ENCODE peak calls at places on chromosomes 3 and 15, in six cellular contexts. A, V, Y, T, P and Z are unnamed samples.

GRCh38 chr3:52893723-52894122 is 3.6 kb downstream of the STIMATE start:
- DNase-seq in V (no peak), A (no peak), P (no peak), Y (no peak), T (no peak), Z (no peak)

GRCh38 chr3:49927798-49928197 is 1.8 kb downstream of the MON1A start:
- DNase-seq in T (no peak), P (no peak), Y (no peak), V (no peak), A (no peak), Z (no peak)

GRCh38 chr3:45082139-45082538 is 56.0 kb downstream of the CLEC3B start:
- DNase-seq in A (peak), Y (peak), T (no peak), P (no peak), V (no peak), Z (no peak)

GRCh38 chr15:80695099-80695910 is at the start of gene ABHD17C:
- DNase-seq in T (peak), V (peak), Y (peak), P (peak), A (peak), Z (no peak)

GRCh38 chr15:63288778-63289378 is 11.5 kb downstream of the APH1B start:
- DNase-seq in P (peak), T (peak), Y (peak), A (no peak), V (peak), Z (no peak)

GRCh38 chr3:149179225-149179624 is 42.4 kb downstream of the CP start:
- DNase-seq in Y (peak), P (peak), T (no peak), A (peak), V (no peak), Z (no peak)

GRCh38 chr3:84967767-84968581 is 9.2 kb downstream of the CADM2 start:
- DNase-seq in A (peak), T (peak), P (no peak), V (no peak), Y (no peak), Z (no peak)

GRCh38 chr3:9552252-9552999 is 1.2 kb downstream of the LHFPL4 start:
- DNase-seq in P (peak), T (peak), A (peak), Y (peak), V (no peak), Z (no peak)

GRCh38 chr3:128572644-128573105 is 77.9 kb downstream of the RPN1 start:
- DNase-seq in T (peak), V (no peak), Y (no peak), P (peak), A (no peak), Z (no peak)

GRCh38 chr3:69095636-69096035 is 10.9 kb downstream of the ARL6IP5 start:
- DNase-seq in Y (no peak), A (no peak), P (no peak), V (no peak), T (no peak), Z (no peak)

GRCh38 chr3:30673425-30674341 is 67.3 kb downstream of the TGFBR2 start:
- DNase-seq in A (no peak), T (no peak), V (no peak), P (no peak), Y (no peak), Z (no peak)

DNA sequence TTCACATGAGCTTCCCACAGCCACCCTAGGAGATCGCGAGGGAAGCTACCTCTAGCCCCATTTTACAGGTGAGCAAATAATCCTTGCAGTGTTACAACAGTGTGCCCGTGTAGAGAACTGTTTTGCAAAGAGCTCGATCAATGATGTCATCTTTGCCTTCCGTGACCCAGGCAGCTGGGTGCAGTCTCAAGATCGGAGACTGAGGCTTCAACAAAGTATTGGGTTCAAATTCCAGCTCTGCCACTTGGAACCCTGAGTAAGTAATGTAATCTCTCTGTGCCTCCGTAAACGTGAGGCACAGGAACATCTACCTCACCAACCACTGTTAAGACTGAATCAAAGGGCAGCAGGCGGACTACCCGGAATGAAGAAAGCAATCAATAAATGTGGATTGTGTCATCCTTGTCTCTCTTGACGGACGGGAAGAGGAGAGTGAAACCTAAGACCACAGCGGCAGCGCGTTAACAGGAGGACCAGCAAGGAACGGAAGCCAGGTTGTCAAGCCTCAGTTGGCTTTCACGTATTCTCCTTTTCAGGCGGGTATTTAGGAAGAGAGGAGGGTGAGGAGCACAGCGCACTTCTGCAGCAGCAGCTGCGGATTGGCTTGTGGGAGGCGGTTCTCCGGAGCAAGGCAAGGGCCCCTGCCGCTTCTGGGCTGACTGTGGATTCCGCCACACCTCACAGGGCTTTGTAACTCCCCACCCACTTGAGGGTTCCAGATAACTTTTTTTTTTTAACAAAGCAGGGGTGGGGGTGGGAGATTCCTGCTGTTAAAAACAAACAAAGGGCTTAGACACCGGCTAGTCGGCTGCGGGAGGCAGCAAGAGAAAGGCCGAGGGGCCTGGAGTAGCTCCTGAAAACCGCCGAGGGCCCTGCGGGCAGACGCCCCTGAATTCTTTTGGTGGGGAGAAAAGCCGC is 1.5 kb upstream of the SMAD3 start:
- DNase-seq in T (peak), Y (peak), A (peak), P (no peak), V (no peak), Z (no peak)
- H2AFZ ChIP-seq in T (peak), Y (peak), A (peak), P (no peak), V (no peak), Z (no peak)

GRCh38 chr3:41290306-41290705 is 91.0 kb downstream of the CTNNB1 start:
- DNase-seq in T (no peak), A (no peak), V (no peak), Y (no peak), P (no peak), Z (no peak)
- H2AFZ ChIP-seq in T (no peak), A (no peak), V (no peak), Y (no peak), P (no peak), Z (no peak)

DNA sequence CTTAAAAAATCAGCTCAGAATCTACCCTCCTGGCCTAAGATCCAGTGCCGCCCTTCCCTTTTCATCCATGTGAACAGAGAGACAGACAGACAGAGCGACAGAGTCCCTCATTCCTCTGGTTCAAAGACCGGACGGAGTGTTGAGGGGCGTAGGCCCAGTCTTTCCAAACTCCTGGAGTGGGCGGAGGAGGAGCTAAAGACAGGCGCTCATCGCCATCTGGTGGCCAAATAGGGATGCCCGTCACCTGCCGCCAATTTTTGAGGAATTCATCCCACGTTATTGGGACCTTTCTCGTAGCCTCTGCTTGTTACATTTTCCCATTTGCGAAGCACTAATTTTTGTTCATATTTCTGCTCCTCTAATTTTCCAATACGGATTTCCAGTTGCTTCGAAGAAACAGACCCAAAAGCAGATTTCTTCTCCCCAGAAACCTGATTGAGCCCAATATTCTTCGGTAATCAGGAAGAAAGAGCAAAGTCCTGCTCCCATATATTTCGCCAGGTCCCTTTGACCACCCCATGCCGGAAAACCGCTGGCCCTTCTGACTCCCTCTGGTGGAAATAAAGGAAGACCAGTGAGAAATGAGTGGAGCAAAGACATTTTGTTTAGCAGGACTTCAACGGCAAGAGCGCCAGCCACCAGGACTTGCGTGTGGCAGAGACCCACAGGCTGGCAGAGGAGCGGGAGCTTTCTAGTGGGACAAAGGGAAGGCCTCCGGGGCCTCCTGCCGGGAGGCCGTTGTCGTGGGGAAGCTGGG is 88.0 kb downstream of the LRRK1 start:
- DNase-seq in P (peak), Y (peak), T (peak), A (peak), V (peak), Z (peak)
- H2AFZ ChIP-seq in P (peak), Y (peak), T (peak), A (peak), V (no peak), Z (peak)

GRCh38 chr15:67924359-67924974 is 84.6 kb upstream of the RNU6-1 start:
- DNase-seq in P (no peak), A (no peak), Y (no peak), T (no peak), V (no peak), Z (no peak)

GRCh38 chr15:67922971-67923646 is 83.3 kb upstream of the RNU6-1 start:
- DNase-seq in A (no peak), V (no peak), Y (no peak), P (no peak), T (no peak), Z (no peak)

GRCh38 chr15:67925182-67925581 is 85.3 kb upstream of the RNU6-1 start:
- DNase-seq in V (no peak), A (no peak), T (no peak), P (no peak), Y (no peak), Z (no peak)

GRCh38 chr15:67922106-67922505 is 82.3 kb upstream of the RNU6-1 start:
- DNase-seq in Y (no peak), P (no peak), V (no peak), T (no peak), A (no peak), Z (no peak)

GRCh38 chr15:67923647-67923971 is 83.8 kb upstream of the RNU6-1 start:
- DNase-seq in A (no peak), P (no peak), T (no peak), Y (peak), V (no peak), Z (no peak)
- H2AFZ ChIP-seq in A (no peak), P (no peak), T (peak), Y (no peak), V (no peak), Z (no peak)

GRCh38 chr3:192918275-192918588 is 576 bp upstream of the MB21D2 start:
- DNase-seq in Y (no peak), P (no peak), T (no peak), A (no peak), V (no peak), Z (no peak)
- H2AFZ ChIP-seq in Y (peak), P (peak), T (peak), A (peak), V (no peak), Z (peak)

GRCh38 chr3:12484198-12484982 is at the start of gene TSEN2:
- DNase-seq in T (peak), P (peak), V (peak), A (peak), Y (peak), Z (peak)

GRCh38 chr3:12483364-12483763 is 916 bp upstream of the TSEN2 start:
- DNase-seq in Y (peak), V (peak), A (no peak), T (no peak), P (peak), Z (no peak)

GRCh38 chr3:12483872-12484197 is 445 bp upstream of the TSEN2 start:
- DNase-seq in T (no peak), P (no peak), V (no peak), A (no peak), Y (no peak), Z (no peak)

GRCh38 chr3:12486001-12486400 is 1.7 kb downstream of the TSEN2 start:
- DNase-seq in P (no peak), V (no peak), Y (no peak), A (no peak), T (no peak), Z (no peak)

DNA sequence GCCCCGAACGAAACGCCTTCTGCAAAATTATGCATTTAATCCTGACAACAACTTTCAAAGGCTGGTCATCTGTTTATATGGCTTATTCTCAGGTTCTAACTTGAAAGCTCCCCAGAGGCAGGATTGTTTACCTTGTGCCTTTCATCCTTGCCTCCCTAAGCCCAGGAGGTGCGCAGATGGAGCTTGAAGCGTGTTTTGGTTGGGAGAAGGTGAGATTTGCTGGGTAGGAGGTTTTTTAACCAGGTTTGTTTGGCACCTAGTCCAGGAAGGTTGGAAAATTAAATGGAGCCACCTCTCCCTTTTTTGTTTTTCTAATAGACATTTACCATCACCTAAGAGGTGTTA is 675 bp downstream of the TSEN2 start:
- DNase-seq in T (peak), V (no peak), Y (no peak), P (no peak), A (no peak), Z (no peak)
- H2AFZ ChIP-seq in T (peak), V (peak), Y (peak), P (peak), A (peak), Z (peak)

DNA sequence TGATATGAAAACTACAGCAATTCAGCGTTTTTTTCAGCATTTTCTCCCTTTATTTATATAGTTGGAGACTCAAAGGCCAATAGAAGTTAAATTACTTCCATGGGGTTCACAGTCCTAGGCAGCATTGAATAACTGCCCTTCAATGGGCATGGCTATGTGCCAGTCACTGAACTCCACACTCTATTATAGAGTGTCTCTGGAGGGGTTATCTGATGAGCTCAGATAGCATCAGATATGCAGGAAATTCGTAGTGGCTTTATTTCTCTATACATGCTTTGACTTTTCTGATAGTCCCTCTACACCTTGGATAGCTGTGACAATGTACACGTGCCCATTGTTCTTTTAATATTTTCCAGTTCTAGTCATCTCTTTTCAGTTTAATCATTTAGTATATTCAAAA is 396.9 kb upstream of the CBLB start:
- DNase-seq in A (no peak), P (no peak), Y (no peak), V (no peak), T (no peak), Z (no peak)
- H2AFZ ChIP-seq in A (no peak), P (no peak), Y (no peak), V (no peak), T (peak), Z (no peak)

DNA sequence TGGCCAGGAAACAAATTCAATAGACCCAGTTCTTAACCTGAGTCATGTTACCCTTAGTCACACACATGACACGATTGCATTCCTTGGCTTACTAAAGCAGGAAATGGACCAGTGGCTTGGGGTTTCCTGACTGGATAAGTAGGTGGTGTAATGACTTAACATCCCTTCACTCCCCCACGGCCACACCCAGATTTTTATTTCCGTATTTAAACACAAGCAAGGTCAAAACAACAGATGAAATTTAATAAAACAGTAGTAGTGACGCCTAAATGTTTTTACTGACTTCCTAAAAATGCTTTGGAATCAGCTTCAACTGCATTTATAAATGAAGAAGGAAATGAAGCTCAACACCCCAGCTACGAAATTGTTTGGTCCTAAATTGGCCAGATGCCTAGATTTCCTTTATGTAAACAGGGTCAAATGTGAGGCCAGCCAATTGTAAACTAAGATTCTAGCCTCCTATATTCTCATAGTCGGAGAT is 324.3 kb downstream of the CHST2 start:
- DNase-seq in T (no peak), P (peak), V (no peak), Y (peak), A (peak), Z (peak)
- H2AFZ ChIP-seq in T (no peak), P (peak), V (no peak), Y (peak), A (peak), Z (peak)